ENCODE peak calls at places on chromosomes 13 and 19, in ten cellular contexts. L is tibial nerve, F is upper lobe of left lung, T is IMR-90, C is transverse colon, B is K562, I is breast epithelium, Z is sigmoid colon, A is A549, J is Peyer's patch. S is an unnamed sample.

GRCh38 chr19:51020988-51021651 is 1.6 kb upstream of the KLK10 start:
- DNase-seq in L (peak; percentile 40), F (no peak), T (peak; percentile 51), C (no peak), B (peak; percentile 48), I (no peak), Z (no peak), A (peak; percentile 70), J (no peak), S (peak; percentile 65)

GRCh38 chr13:75762066-75762937 is 126.2 kb downstream of the LMO7 start:
- DNase-seq in L (no peak), F (peak; percentile 54), T (peak; percentile 63), C (no peak), B (no peak), I (no peak), Z (no peak), A (peak; percentile 24), J (peak; percentile 21), S (peak; percentile 35)

GRCh38 chr19:48489608-48490216 is 20.5 kb downstream of the CYTH2 start:
- DNase-seq in L (peak; percentile 64), F (peak; percentile 85), T (peak; percentile 39), C (peak; percentile 91), B (peak; percentile 78), I (peak; percentile 72), Z (peak; percentile 85), A (peak; percentile 83), J (peak; percentile 73), S (peak; percentile 81)

GRCh38 chr19:16326401-16327130 is 1.9 kb downstream of the KLF2 start:
- DNase-seq in L (no peak), F (peak; percentile 31), T (no peak), C (peak; percentile 55), B (no peak), I (no peak), Z (no peak), A (no peak), J (peak; percentile 54), S (no peak)

GRCh38 chr13:113897966-113898365 is 34.1 kb upstream of the GAS6 start:
- DNase-seq in L (no peak), F (no peak), T (no peak), C (no peak), B (no peak), I (no peak), Z (no peak), A (no peak), J (no peak), S (no peak)

GRCh38 chr19:54439174-54439851 is 9.7 kb upstream of the LENG8 start:
- DNase-seq in L (peak; percentile 30), F (no peak), T (no peak), C (no peak), B (peak; percentile 50), I (peak; percentile 84), Z (no peak), A (peak; percentile 64), J (no peak), S (peak; percentile 98)

GRCh38 chr13:51453308-51453958 is 597 bp upstream of the INTS6 start:
- DNase-seq in L (peak; percentile 71), F (no peak), T (no peak), C (peak; percentile 88), B (peak; percentile 74), I (peak; percentile 64), Z (peak; percentile 92), A (no peak), J (peak; percentile 80), S (peak; percentile 85)

GRCh38 chr13:22198001-22198400 is 527.1 kb downstream of the FGF9 start:
- DNase-seq in L (peak; percentile 16), F (no peak), T (no peak), C (peak; percentile 23), B (no peak), I (no peak), Z (no peak), A (no peak), J (no peak), S (peak; percentile 26)

GRCh38 chr13:60318186-60318585 is 78.8 kb upstream of the TDRD3 start:
- DNase-seq in L (no peak), F (no peak), T (no peak), C (no peak), B (no peak), I (no peak), Z (no peak), A (no peak), J (no peak), S (no peak)

GRCh38 chr13:106440846-106441245 is 94.6 kb downstream of the EFNB2 start:
- DNase-seq in L (no peak), F (no peak), T (no peak), C (no peak), B (no peak), I (no peak), Z (no peak), A (no peak), J (no peak), S (no peak)

GRCh38 chr13:41694902-41695301 is 237.6 kb downstream of the RGCC start:
- DNase-seq in L (peak; percentile 60), F (peak; percentile 52), T (peak; percentile 95), C (peak; percentile 25), B (peak; percentile 9), I (no peak), Z (peak; percentile 85), A (peak; percentile 88), J (no peak), S (peak; percentile 50)

GRCh38 chr19:18338471-18339001 is 1.9 kb upstream of the PGPEP1 start:
- DNase-seq in L (no peak), F (no peak), T (no peak), C (no peak), B (no peak), I (no peak), Z (no peak), A (no peak), J (no peak), S (peak; percentile 44)

GRCh38 chr19:58575183-58576041 is 2.3 kb upstream of the MZF1 start:
- DNase-seq in L (peak; percentile 78), F (peak; percentile 95), T (peak; percentile 85), C (peak; percentile 89), B (peak; percentile 87), I (peak; percentile 88), Z (peak; percentile 97), A (peak; percentile 95), J (peak; percentile 83), S (peak; percentile 91)
- TF ChIP-seq CTCF in L (peak; percentile 21), F (no peak), T (peak; percentile 30), C (no peak), B (peak; percentile 23), I (no peak), Z (no peak), A (no peak), J (no peak), S (peak; percentile 35)

GRCh38 chr13:76887070-76887563 is 912 bp upstream of the KCTD12 start:
- DNase-seq in L (no peak), F (no peak), T (no peak), C (no peak), B (no peak), I (no peak), Z (no peak), A (no peak), J (no peak), S (peak; percentile 13)

GRCh38 chr13:76884571-76885202 is 1.5 kb downstream of the KCTD12 start:
- DNase-seq in L (peak; percentile 17), F (peak; percentile 22), T (peak; percentile 20), C (no peak), B (peak; percentile 7), I (no peak), Z (peak; percentile 66), A (no peak), J (no peak), S (no peak)

GRCh38 chr13:76885203-76886004 is 801 bp downstream of the KCTD12 start:
- DNase-seq in L (peak; percentile 63), F (peak; percentile 88), T (peak; percentile 61), C (peak; percentile 70), B (peak; percentile 11), I (peak; percentile 63), Z (peak; percentile 90), A (peak; percentile 66), J (peak; percentile 66), S (peak; percentile 67)

GRCh38 chr13:76886005-76886291 is 257 bp downstream of the KCTD12 start:
- DNase-seq in L (no peak), F (no peak), T (no peak), C (no peak), B (no peak), I (no peak), Z (no peak), A (no peak), J (no peak), S (no peak)

DNA sequence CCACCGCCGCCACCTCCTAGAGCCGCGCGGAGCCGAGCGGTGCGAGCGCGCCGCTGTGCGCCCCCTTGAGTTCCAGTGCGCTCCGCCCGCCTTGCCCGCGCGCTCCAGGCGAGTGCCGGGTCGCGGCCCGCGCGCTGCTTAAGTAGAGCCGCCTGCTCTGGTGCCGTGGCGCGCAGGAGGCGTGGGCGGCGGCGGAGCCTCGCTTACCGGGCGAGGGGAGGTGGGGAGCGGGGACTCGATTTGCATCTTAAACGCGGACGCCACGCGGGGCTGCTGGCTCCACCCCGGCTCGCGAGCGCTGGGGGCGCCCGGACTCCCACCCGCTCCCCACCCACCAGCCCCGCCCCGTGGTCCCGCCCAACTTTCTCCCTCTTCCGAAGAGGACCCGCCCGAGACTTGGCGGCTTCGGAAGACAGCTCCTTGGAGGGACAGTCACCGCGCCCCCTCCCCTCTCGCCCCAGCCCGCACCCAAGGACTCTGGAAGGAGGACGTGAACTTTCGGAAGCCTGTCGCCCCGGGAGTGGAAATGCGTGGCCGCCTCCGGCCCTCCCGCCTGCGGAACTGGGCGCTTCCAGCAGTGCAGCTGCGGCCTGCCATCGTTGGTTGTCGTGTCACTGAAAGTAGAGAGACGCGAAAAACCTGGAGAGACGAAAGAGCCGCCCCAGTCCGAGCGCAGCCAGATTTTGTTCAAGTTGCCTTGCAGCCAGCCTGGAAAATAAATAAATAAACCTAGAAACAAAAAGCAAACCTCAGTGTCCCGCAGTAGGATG is at the start of gene KCTD12:
- DNase-seq in L (peak; percentile 78), F (peak; percentile 88), T (peak; percentile 73), C (peak; percentile 81), B (peak; percentile 52), I (peak; percentile 73), Z (peak; percentile 96), A (peak; percentile 72), J (peak; percentile 80), S (peak; percentile 81)
- TF ChIP-seq POLR2A in L (peak; percentile 94), F (no peak), T (no peak), C (peak; percentile 67), B (no peak), I (no peak), Z (peak; percentile 45), A (peak; percentile 36), J (peak; percentile 48), S (peak; percentile 56)

DNA sequence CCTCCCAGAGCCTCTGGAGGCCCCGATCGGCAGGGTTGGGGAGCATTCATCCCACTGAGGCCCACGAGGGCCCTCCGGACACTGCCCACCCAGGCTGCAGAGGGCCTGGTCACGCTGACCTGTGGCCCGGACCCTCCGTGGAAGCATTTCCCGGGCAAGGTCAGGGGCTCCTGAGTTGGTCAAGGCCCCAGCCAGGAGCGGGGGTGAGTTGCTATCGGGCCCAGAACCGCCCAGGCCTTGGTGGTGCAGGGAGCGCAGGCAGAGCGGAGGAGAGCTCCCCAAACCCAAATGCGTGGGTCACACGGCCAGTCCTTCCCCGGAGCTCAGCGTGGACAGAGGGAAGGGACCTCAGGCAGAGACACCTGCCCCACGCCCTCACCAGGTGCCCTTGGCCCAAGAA is 25.7 kb downstream of the GPX4 start:
- DNase-seq in L (no peak), F (no peak), T (no peak), C (no peak), B (no peak), I (no peak), Z (no peak), A (no peak), J (no peak), S (no peak)
- H3K27ac ChIP-seq in L (no peak overlapping the region), F (peak overlapping the region; percentile 46), T (no peak overlapping the region), C (no peak overlapping the region), B (no peak overlapping the region), I (no peak overlapping the region), Z (no peak overlapping the region), A (no peak overlapping the region), J (peak overlapping the region; percentile 97), S (no peak overlapping the region)

GRCh38 chr13:79018166-79018565 is 359.2 kb upstream of the OBI1 start:
- DNase-seq in L (no peak), F (no peak), T (no peak), C (no peak), B (no peak), I (no peak), Z (no peak), A (no peak), J (no peak), S (no peak)
- TF ChIP-seq CTCF in L (no peak), F (no peak), T (no peak), C (no peak), B (no peak), I (no peak), Z (no peak), A (no peak), J (no peak), S (no peak)